ENCODE peak calls at places on chromosomes 16 and 17, in eight cellular contexts. H, O, T, A, N, G, I and S are unnamed samples.

GRCh38 chr17:35499548-35499947 is 37.9 kb downstream of the SLFN12L start:
- DNase-seq in H (no peak), O (no peak), T (no peak), A (no peak), N (no peak), G (no peak), I (no peak), S (no peak)

GRCh38 chr16:81899601-81900000 is 111.7 kb downstream of the SDR42E1 start:
- DNase-seq in H (no peak), O (no peak), T (no peak), A (no peak), N (no peak), G (no peak), I (no peak), S (no peak)

GRCh38 chr16:59593256-59593655 is 859.1 kb upstream of the GOT2 start:
- DNase-seq in H (peak; percentile 93), O (no peak), T (no peak), A (no peak), N (peak; percentile 80), G (no peak), I (no peak), S (no peak)

GRCh38 chr17:44672479-44673093 is 16.3 kb downstream of the MEIOC start:
- DNase-seq in H (peak; percentile 47), O (no peak), T (no peak), A (no peak), N (peak; percentile 13), G (no peak), I (peak; percentile 34), S (peak; percentile 54)

GRCh38 chr17:57284984-57285646 is 28.8 kb downstream of the MSI2 start:
- DNase-seq in H (no peak), O (no peak), T (no peak), A (no peak), N (no peak), G (no peak), I (no peak), S (peak; percentile 87)

GRCh38 chr16:71352963-71353460 is 5.5 kb upstream of the CALB2 start:
- DNase-seq in H (no peak), O (no peak), T (no peak), A (no peak), N (no peak), G (no peak), I (no peak), S (no peak)

GRCh38 chr16:15592324-15592723 is 50.6 kb downstream of the MARF1 start:
- DNase-seq in H (no peak), O (no peak), T (no peak), A (no peak), N (no peak), G (no peak), I (no peak), S (no peak)

GRCh38 chr16:12204601-12205000 is 228.1 kb downstream of the SNX29 start:
- DNase-seq in H (no peak), O (no peak), T (no peak), A (no peak), N (no peak), G (no peak), I (no peak), S (no peak)

GRCh38 chr17:66976781-66977201 is 12.3 kb downstream of the CACNG4 start:
- DNase-seq in H (peak; percentile 48), O (no peak), T (no peak), A (no peak), N (peak; percentile 5), G (no peak), I (peak; percentile 67), S (no peak)

GRCh38 chr16:3193221-3194212 is 5.5 kb downstream of the OR1F1 start:
- DNase-seq in H (no peak), O (no peak), T (no peak), A (no peak), N (no peak), G (no peak), I (no peak), S (no peak)

GRCh38 chr16:65666132-65666869 is 544.4 kb upstream of the CDH11 start:
- DNase-seq in H (no peak), O (no peak), T (no peak), A (no peak), N (no peak), G (no peak), I (no peak), S (no peak)

GRCh38 chr17:67210915-67211314 is 34.1 kb downstream of the HELZ start:
- DNase-seq in H (no peak), O (no peak), T (no peak), A (no peak), N (no peak), G (no peak), I (no peak), S (no peak)

GRCh38 chr16:4702466-4702808 is 9.1 kb downstream of the NUDT16L1 start:
- DNase-seq in H (no peak), O (no peak), T (no peak), A (no peak), N (no peak), G (no peak), I (no peak), S (no peak)

GRCh38 chr17:30503558-30503957 is 26.4 kb downstream of the GOSR1 start:
- DNase-seq in H (peak; percentile 79), O (no peak), T (no peak), A (no peak), N (peak; percentile 44), G (no peak), I (no peak), S (no peak)

GRCh38 chr16:55176901-55177300 is 147.1 kb upstream of the IRX6 start:
- DNase-seq in H (no peak), O (no peak), T (no peak), A (no peak), N (no peak), G (no peak), I (no peak), S (no peak)

GRCh38 chr17:52025231-52025630 is 133.3 kb downstream of the CA10 start:
- DNase-seq in H (peak; percentile 46), O (no peak), T (no peak), A (no peak), N (no peak), G (no peak), I (no peak), S (no peak)

GRCh38 chr17:1647802-1648581 is 1.7 kb downstream of the RILP start:
- DNase-seq in H (peak; percentile 30), O (no peak), T (peak; percentile 78), A (no peak), N (no peak), G (no peak), I (no peak), S (peak; percentile 26)

GRCh38 chr17:29933379-29933778 is 3.4 kb upstream of the SSH2 start:
- DNase-seq in H (peak; percentile 47), O (no peak), T (no peak), A (no peak), N (peak; percentile 20), G (no peak), I (no peak), S (no peak)

GRCh38 chr17:19386974-19387920 is at the start of gene MFAP4:
- DNase-seq in H (peak; percentile 91), O (peak; percentile 46), T (no peak), A (peak; percentile 67), N (peak; percentile 77), G (no peak), I (peak; percentile 91), S (peak; percentile 67)

GRCh38 chr16:47258874-47259461 is 115.2 kb upstream of the NETO2 start:
- DNase-seq in H (peak; percentile 40), O (no peak), T (no peak), A (peak; percentile 14), N (no peak), G (no peak), I (peak; percentile 42), S (peak; percentile 98)

GRCh38 chr16:31519746-31520145 is 8.0 kb upstream of the AHSP start:
- DNase-seq in H (no peak), O (no peak), T (no peak), A (no peak), N (no peak), G (no peak), I (no peak), S (no peak)

GRCh38 chr17:1222321-1222720 is 42.5 kb upstream of the ABR start:
- DNase-seq in H (no peak), O (no peak), T (peak; percentile 2), A (no peak), N (no peak), G (no peak), I (no peak), S (no peak)

GRCh38 chr16:3266873-3267537 is 10.6 kb upstream of the MEFV start:
- DNase-seq in H (peak; percentile 82), O (no peak), T (no peak), A (peak; percentile 36), N (peak; percentile 55), G (no peak), I (peak; percentile 67), S (peak; percentile 53)

GRCh38 chr16:69917739-69918138 is 33.4 kb upstream of the CLEC18A start:
- DNase-seq in H (peak; percentile 97), O (no peak), T (peak; percentile 52), A (peak; percentile 97), N (peak; percentile 91), G (no peak), I (no peak), S (no peak)

GRCh38 chr17:29166507-29166887 is 13.7 kb downstream of the MYO18A start:
- DNase-seq in H (no peak), O (no peak), T (no peak), A (no peak), N (no peak), G (no peak), I (no peak), S (no peak)

GRCh38 chr17:56653877-56654276 is 60.4 kb downstream of the NOG start:
- DNase-seq in H (peak; percentile 67), O (no peak), T (no peak), A (peak; percentile 75), N (peak; percentile 65), G (no peak), I (peak; percentile 32), S (peak; percentile 90)

GRCh38 chr17:53749178-53749577 is 73.5 kb upstream of the KIF2B start:
- DNase-seq in H (no peak), O (no peak), T (no peak), A (peak; percentile 24), N (no peak), G (no peak), I (no peak), S (peak; percentile 21)

GRCh38 chr17:78185981-78186688 is 717 bp downstream of the TK1 start:
- DNase-seq in H (peak; percentile 67), O (no peak), T (peak; percentile 75), A (peak; percentile 75), N (peak; percentile 3), G (no peak), I (peak; percentile 73), S (peak; percentile 63)

GRCh38 chr17:53499277-53499676 is 323.4 kb upstream of the KIF2B start:
- DNase-seq in H (no peak), O (no peak), T (no peak), A (no peak), N (no peak), G (no peak), I (peak; percentile 69), S (no peak)